ENCODE peak calls at places on chromosomes 1 and 21, in five cellular contexts. P is nucleus accumbens, H is tibial nerve, J is cortex of kidney, D is T-cell. F is an unnamed sample.

GRCh38 chr1:117686907-117687306 is 81.1 kb downstream of the TENT5C start:
- DNase-seq in P (no peak), J (no peak), H (no peak), D (no peak), F (no peak)

GRCh38 chr1:95924684-95925083 is 690.7 kb downstream of the RWDD3 start:
- DNase-seq in J (no peak), P (no peak), H (no peak), D (no peak), F (no peak)

GRCh38 chr1:177328251-177328650 is 157.5 kb downstream of the BRINP2 start:
- DNase-seq in H (no peak), J (no peak), P (no peak), D (no peak), F (no peak)

GRCh38 chr1:161864577-161864976 is 98.5 kb downstream of the ATF6 start:
- DNase-seq in J (no peak), D (no peak), H (no peak), P (no peak), F (no peak)

GRCh38 chr21:34200288-34200905 is 127.0 kb downstream of the MRPS6 start:
- DNase-seq in J (no peak), H (no peak), P (no peak), D (no peak), F (no peak)

GRCh38 chr1:182680408-182680807 is 4.0 kb downstream of the RGS8 start:
- DNase-seq in J (no peak), D (no peak), P (no peak), H (no peak), F (no peak)

GRCh38 chr21:29787011-29787909 is 152.5 kb downstream of the GRIK1 start:
- DNase-seq in P (no peak), D (no peak), H (no peak), J (no peak), F (no peak)

GRCh38 chr1:65027699-65028358 is 61.5 kb upstream of the JAK1 start:
- DNase-seq in P (no peak), J (no peak), D (no peak), H (no peak), F (no peak)

GRCh38 chr1:154019280-154019679 is 28.7 kb downstream of the RPS27 start:
- DNase-seq in J (no peak), D (no peak), P (no peak), H (no peak), F (no peak)

GRCh38 chr1:205458777-205459566 is 3.1 kb upstream of the BLACAT1 start:
- DNase-seq in D (no peak), H (no peak), J (no peak), P (no peak), F (no peak)

GRCh38 chr1:226121587-226122400 is 59.3 kb downstream of the H3-3A start:
- DNase-seq in D (peak), P (peak), J (no peak), H (peak), F (peak)

F was measured in frontal cortex.